ENCODE peak calls at places on chromosome 11, in four cellular contexts. M is HepG2, X is GM12878, Q is K562. R is an unnamed sample.

GRCh38 chr11:134727204-134727603 is 315.2 kb upstream of the B3GAT1 start:
- DNase-seq in X (no peak), Q (peak), M (no peak), R (no peak)

GRCh38 chr11:70233511-70233919 is 30.4 kb downstream of the FADD start:
- DNase-seq in X (no peak), M (peak), Q (peak), R (no peak)

GRCh38 chr11:1509626-1510255 is 23.2 kb upstream of the MOB2 start:
- DNase-seq in X (no peak), M (no peak), Q (no peak), R (no peak)

GRCh38 chr11:10695821-10696220 is 2.3 kb upstream of the IRAG1 start:
- DNase-seq in X (no peak), Q (no peak), M (no peak), R (no peak)

GRCh38 chr11:1458340-1459218 is 28.0 kb downstream of the MOB2 start:
- DNase-seq in X (no peak), M (no peak), Q (peak), R (no peak)

GRCh38 chr11:119044708-119045107 is 12.3 kb downstream of the HYOU1 start:
- DNase-seq in M (no peak), Q (no peak), X (no peak), R (no peak)

GRCh38 chr11:62444271-62444833 is 25.5 kb downstream of the SCGB1A1 start:
- DNase-seq in M (no peak), X (peak), Q (no peak), R (no peak)

GRCh38 chr11:94303884-94304459 is 408 bp upstream of the IZUMO1R start:
- DNase-seq in X (no peak), Q (no peak), M (no peak), R (no peak)

DNA sequence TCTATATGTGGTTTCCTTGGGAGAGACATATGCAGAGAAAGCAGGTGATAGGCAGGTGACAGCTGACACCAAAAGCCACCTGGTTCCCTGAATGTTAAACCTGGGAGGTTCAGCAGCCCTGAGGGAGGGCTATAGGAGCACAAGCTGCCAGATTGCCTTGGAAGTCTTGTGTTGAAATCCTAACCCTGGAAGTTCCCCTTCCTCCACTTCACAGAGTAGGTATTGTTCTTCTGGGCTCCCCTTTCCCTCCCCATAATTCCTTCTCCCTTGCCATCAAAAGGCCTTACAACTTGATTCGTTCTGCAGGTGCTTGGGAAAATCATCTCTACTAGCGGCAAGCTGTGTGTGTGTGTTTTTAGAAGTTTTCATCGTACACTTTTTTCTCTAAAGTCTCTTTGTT is 5.4 kb downstream of the LDLRAD3 start:
- DNase-seq in Q (no peak), X (no peak), M (no peak), R (no peak)
- H3K4me2 ChIP-seq in Q (no peak), X (no peak), M (no peak), R (no peak)

GRCh38 chr11:114618139-114618538 is 22.6 kb upstream of the NXPE4 start:
- DNase-seq in X (no peak), Q (no peak), M (no peak), R (no peak)
- TF ChIP-seq SRF in X (no peak), Q (no peak), M (no peak), R (no peak)

GRCh38 chr11:74776546-74776945 is 27.9 kb downstream of the RNF169 start:
- DNase-seq in X (no peak), M (no peak), Q (no peak), R (no peak)
- TF ChIP-seq RFX5 in X (no peak), M (no peak), Q (no peak), R (no peak)

GRCh38 chr11:78860720-78861422 is 286.2 kb upstream of the NARS2 start:
- DNase-seq in X (no peak), M (no peak), Q (no peak), R (no peak)

GRCh38 chr11:78855146-78855545 is 280.5 kb upstream of the NARS2 start:
- DNase-seq in X (no peak), Q (no peak), M (no peak), R (no peak)

GRCh38 chr11:78853521-78853920 is 278.9 kb upstream of the NARS2 start:
- DNase-seq in X (no peak), M (no peak), Q (no peak), R (no peak)

GRCh38 chr11:78851883-78852586 is 277.4 kb upstream of the NARS2 start:
- DNase-seq in X (no peak), Q (no peak), M (no peak), R (no peak)

DNA sequence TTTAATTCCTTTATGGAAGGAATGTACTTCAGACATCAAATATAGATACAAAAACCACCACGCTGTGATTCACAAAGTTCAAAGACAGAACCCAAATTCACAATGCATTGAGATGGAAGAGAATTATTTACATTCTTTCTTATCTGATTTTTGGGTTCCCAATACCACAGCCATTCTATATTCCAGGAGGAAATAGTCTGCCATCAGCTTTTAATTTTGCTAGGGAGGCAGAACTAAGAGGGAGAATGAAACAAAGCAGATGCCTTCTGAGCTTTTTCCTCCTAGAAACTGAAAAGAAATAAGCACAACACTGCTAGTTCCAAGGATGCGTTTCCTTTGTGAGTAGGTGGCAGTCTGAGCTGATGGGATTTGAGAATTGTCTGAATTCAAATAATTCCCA is 283.0 kb upstream of the NARS2 start:
- DNase-seq in X (no peak), Q (no peak), M (no peak), R (no peak)
- H3K4me2 ChIP-seq in X (no peak), Q (no peak), M (no peak), R (no peak)

GRCh38 chr11:115506909-115507649 is 2.9 kb upstream of the CADM1 start:
- DNase-seq in X (no peak), Q (no peak), M (no peak), R (no peak)
- TF ChIP-seq SRF in X (no peak), Q (no peak), M (no peak), R (no peak)

DNA sequence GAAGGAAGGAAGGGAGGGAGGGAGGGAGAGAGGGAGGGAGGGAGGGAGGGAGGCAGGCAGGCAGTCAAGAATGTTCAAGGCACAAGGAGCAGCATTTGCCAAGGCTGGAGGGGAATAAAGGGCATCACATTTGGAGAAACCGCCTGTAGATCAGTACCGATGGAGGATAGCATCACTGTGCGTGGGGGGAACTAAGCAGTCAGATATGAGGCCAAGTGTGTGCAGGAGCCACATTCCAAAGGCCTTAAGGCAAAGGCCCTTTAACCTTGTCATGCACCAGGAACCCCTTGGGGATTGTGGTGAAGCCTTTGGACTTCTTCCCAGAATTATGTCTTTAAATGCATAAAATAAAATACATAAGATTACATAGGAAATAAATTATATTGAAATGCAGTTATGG is 532.1 kb downstream of the BUD13 start:
- DNase-seq in Q (no peak), M (no peak), X (no peak), R (no peak)
- TF ChIP-seq RFX5 in Q (no peak), M (no peak), X (no peak), R (no peak)